ENCODE peak calls at places on chromosomes 11 and 22, in six cellular contexts. I, N, A, H, V and R are unnamed samples.
A peak's percentile ranks its signal among the peaks of the same experiment; 100 is the strongest.

GRCh38 chr11:64385953-64386704 is 27.2 kb downstream of the RPS6KA4 start:
- DNase-seq in V (peak; percentile 33), I (no peak), N (peak; percentile 38), A (no peak), H (no peak), R (no peak)

GRCh38 chr11:68438658-68439259 is 21.8 kb upstream of the PPP6R3 start:
- DNase-seq in I (no peak), A (no peak), H (no peak), V (no peak), N (no peak), R (no peak)

GRCh38 chr11:35649984-35650383 is 12.6 kb upstream of the TRIM44 start:
- DNase-seq in A (no peak), H (no peak), N (no peak), V (no peak), I (no peak), R (no peak)

GRCh38 chr22:50087646-50088045 is 2.2 kb upstream of the MOV10L1 start:
- DNase-seq in A (no peak), N (no peak), H (no peak), I (no peak), V (no peak), R (no peak)

GRCh38 chr22:23533328-23533762 is 46.7 kb downstream of the IGLL1 start:
- DNase-seq in I (peak; percentile 73), N (no peak), H (no peak), V (peak; percentile 59), A (peak; percentile 53), R (peak; percentile 68)

GRCh38 chr22:28799834-28800307 is 498 bp downstream of the XBP1 start:
- DNase-seq in H (no peak), A (no peak), I (peak; percentile 56), V (no peak), N (no peak), R (no peak)

GRCh38 chr22:49084203-49084602 is 743.5 kb downstream of the BRD1 start:
- DNase-seq in I (no peak), H (no peak), V (no peak), A (no peak), N (peak; percentile 37), R (no peak)

GRCh38 chr22:34800265-34800664 is 265.7 kb upstream of the ISX start:
- DNase-seq in N (no peak), A (no peak), H (no peak), I (no peak), V (no peak), R (no peak)

GRCh38 chr11:121866822-121867221 is 249.2 kb downstream of the BLID start:
- DNase-seq in A (no peak), V (no peak), H (no peak), I (no peak), N (no peak), R (no peak)

GRCh38 chr11:8699903-8700302 is 17.3 kb downstream of the RPL27A start:
- DNase-seq in V (peak; percentile 84), N (no peak), A (no peak), H (no peak), I (no peak), R (no peak)

GRCh38 chr22:38448945-38449745 is 5.9 kb downstream of the KCNJ4 start:
- DNase-seq in N (no peak), H (no peak), I (no peak), V (no peak), A (no peak), R (no peak)

GRCh38 chr11:70095541-70096252 is 17.6 kb downstream of the ANO1 start:
- DNase-seq in H (no peak), N (no peak), V (no peak), A (no peak), I (no peak), R (no peak)

GRCh38 chr22:49601614-49602321 is 225.9 kb downstream of the BRD1 start:
- DNase-seq in V (no peak), N (no peak), A (no peak), I (no peak), H (no peak), R (no peak)

GRCh38 chr11:131691558-131692041 is 321.2 kb downstream of the NTM start:
- DNase-seq in H (no peak), N (no peak), V (no peak), I (peak; percentile 71), A (no peak), R (no peak)

GRCh38 chr11:86484164-86484794 is 109.6 kb downstream of the CCDC81 start:
- DNase-seq in A (no peak), N (peak; percentile 31), V (peak; percentile 81), H (no peak), I (peak; percentile 66), R (no peak)

GRCh38 chr11:107043242-107043991 is 25.1 kb upstream of the GUCY1A2 start:
- DNase-seq in N (no peak), A (no peak), H (peak; percentile 71), I (no peak), V (no peak), R (no peak)

GRCh38 chr11:22433066-22433450 is 94.9 kb downstream of the SLC17A6 start:
- DNase-seq in H (no peak), A (no peak), I (no peak), N (no peak), V (no peak), R (no peak)

GRCh38 chr11:92804388-92804787 is 165.1 kb upstream of the MTNR1B start:
- DNase-seq in I (no peak), V (no peak), N (no peak), H (no peak), A (no peak), R (no peak)

GRCh38 chr22:43174941-43175531 is 11.9 kb downstream of the TTLL12 start:
- DNase-seq in H (no peak), V (no peak), A (no peak), I (no peak), N (no peak), R (no peak)

GRCh38 chr22:42949159-42949558 is 65.8 kb downstream of the PACSIN2 start:
- DNase-seq in I (no peak), V (no peak), H (no peak), N (no peak), A (no peak), R (no peak)

GRCh38 chr11:99015634-99016454 is 4.9 kb upstream of the CNTN5 start:
- DNase-seq in I (peak; percentile 44), N (peak; percentile 12), A (no peak), H (peak; percentile 19), V (peak; percentile 40), R (peak; percentile 44)

GRCh38 chr22:19843107-19843856 is 11.4 kb downstream of the GNB1L start:
- DNase-seq in V (no peak), H (no peak), I (peak; percentile 37), A (no peak), N (no peak), R (no peak)

GRCh38 chr11:104134760-104135159 is 29.2 kb downstream of the PDGFD start:
- DNase-seq in V (no peak), N (no peak), I (no peak), H (no peak), A (no peak), R (no peak)

GRCh38 chr22:50676211-50676636 is 3.6 kb downstream of the SHANK3 start:
- DNase-seq in A (no peak), N (no peak), H (no peak), I (no peak), V (no peak), R (no peak)

GRCh38 chr11:103035656-103036434 is 56.1 kb downstream of the DCUN1D5 start:
- DNase-seq in N (peak; percentile 84), V (peak; percentile 53), A (no peak), I (peak; percentile 36), H (peak; percentile 55), R (peak; percentile 27)

GRCh38 chr11:80031014-80031565 is 590.3 kb upstream of the TENM4 start:
- DNase-seq in N (no peak), H (no peak), I (no peak), A (no peak), V (no peak), R (no peak)
- H3K4me3 ChIP-seq in N (no peak overlapping the region), H (no peak overlapping the region), I (no peak overlapping the region), A (no peak overlapping the region), V (no peak overlapping the region), R (no peak overlapping the region)

GRCh38 chr11:124983674-124984511 is 29.9 kb downstream of the CCDC15 start:
- DNase-seq in V (no peak), A (no peak), I (no peak), H (no peak), N (no peak), R (no peak)

GRCh38 chr11:124982043-124982442 is 28.0 kb downstream of the CCDC15 start:
- DNase-seq in I (no peak), A (no peak), V (no peak), N (no peak), H (no peak), R (no peak)

GRCh38 chr11:124977006-124977405 is 23.0 kb downstream of the CCDC15 start:
- DNase-seq in A (no peak), N (no peak), I (no peak), H (no peak), V (no peak), R (no peak)

DNA sequence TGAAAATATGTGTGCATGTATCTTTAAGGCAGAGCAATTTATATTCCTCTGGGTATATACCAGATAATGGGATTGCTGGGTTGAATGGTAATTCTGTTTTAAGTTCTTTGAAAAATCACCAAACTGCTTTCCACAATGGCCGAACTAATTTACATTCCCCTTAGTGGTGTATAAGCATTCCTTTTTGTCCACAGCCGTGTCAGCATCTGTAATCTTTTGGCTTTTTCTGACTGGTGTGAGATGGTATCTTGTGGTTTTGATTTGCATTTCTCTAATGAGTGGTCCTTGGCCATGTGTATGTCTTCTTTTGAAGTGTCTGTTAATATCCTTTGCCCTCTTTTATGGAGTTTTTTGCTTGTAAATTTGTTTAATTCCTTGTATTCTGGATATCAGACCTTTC is 24.3 kb downstream of the CCDC15 start:
- DNase-seq in N (no peak), I (no peak), H (no peak), A (no peak), V (no peak), R (no peak)
- TF ChIP-seq ZNF274 in N (no peak), I (no peak), H (no peak), A (no peak), V (no peak), R (no peak)

DNA sequence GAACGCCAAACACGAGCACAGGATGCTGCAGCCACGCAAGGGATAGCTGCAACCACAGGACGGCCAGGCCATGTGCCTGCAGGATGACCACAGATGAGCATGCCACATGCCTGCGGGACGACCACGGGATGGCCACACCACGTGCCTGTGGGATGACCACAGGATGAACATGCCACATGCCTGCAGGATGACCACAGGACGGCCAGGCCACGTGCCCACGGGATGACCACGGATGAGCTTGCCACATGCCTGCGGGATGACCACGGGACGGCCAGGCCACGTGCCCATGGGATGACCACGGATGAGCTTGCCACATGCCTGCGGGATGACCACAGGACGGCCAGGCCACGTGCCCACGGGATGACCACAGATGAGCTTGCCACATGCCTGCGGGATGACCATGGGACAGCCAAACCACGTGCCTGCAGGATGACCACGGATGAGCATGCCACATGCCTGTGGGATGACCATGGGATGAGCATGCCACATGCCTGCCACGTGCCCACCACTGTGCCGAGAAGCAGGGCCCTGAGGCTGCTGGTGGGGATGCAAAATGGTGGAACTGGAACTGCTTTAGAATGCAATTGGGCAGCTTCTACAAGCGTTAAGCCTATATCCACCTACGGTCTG is 12.8 kb upstream of the MOB2 start:
- DNase-seq in I (no peak), N (no peak), V (no peak), A (no peak), H (no peak), R (no peak)
- H3K4me3 ChIP-seq in I (no peak overlapping the region), N (no peak overlapping the region), V (no peak overlapping the region), A (no peak overlapping the region), H (no peak overlapping the region), R (no peak overlapping the region)

GRCh38 chr22:24994070-24994763 is 41.7 kb downstream of the KIAA1671 start:
- DNase-seq in I (no peak), A (no peak), N (peak; percentile 73), H (no peak), V (no peak), R (no peak)
- TF ChIP-seq ZNF274 in I (no peak), A (no peak), N (no peak), H (no peak), V (no peak), R (no peak)

GRCh38 chr22:46061124-46061410 is 84.1 kb upstream of the WNT7B start:
- DNase-seq in A (no peak), I (no peak), V (no peak), N (no peak), H (no peak), R (no peak)
- H3K4me3 ChIP-seq in A (peak overlapping the region; percentile 32), I (no peak overlapping the region), V (no peak overlapping the region), N (no peak overlapping the region), H (no peak overlapping the region), R (no peak overlapping the region)